ENCODE peak calls at places on chromosome 6, in eight cellular contexts. N is OCI-LY7; Q is heart right ventricle; R is IMR-90; D is CD4-positive, alpha-beta T cell; B is CD8-positive, alpha-beta T cell; F is psoas muscle; L is breast epithelium. G is an unnamed sample.

GRCh38 chr6:129498950-129499870 is 210.8 kb downstream of the ARHGAP18 start:
- DNase-seq in N (peak; percentile 52), Q (no peak), R (peak; percentile 61), D (no peak), B (no peak), F (no peak), L (no peak), G (no peak)

GRCh38 chr6:107443066-107443903 is 16.1 kb downstream of the PDSS2 start:
- DNase-seq in N (no peak), Q (no peak), R (peak; percentile 51), D (no peak), B (no peak), F (no peak), L (no peak), G (no peak)

GRCh38 chr6:152313542-152314482 is 323.4 kb downstream of the SYNE1 start:
- DNase-seq in N (no peak), Q (no peak), R (peak; percentile 85), D (no peak), B (no peak), F (no peak), L (no peak), G (no peak)

GRCh38 chr6:80872194-80872950 is 765.9 kb downstream of the BCKDHB start:
- DNase-seq in N (no peak), Q (peak; percentile 22), R (no peak), D (no peak), B (no peak), F (peak; percentile 52), L (no peak), G (no peak)

GRCh38 chr6:73942581-73942980 is 246.6 kb downstream of the CD109 start:
- DNase-seq in N (no peak), Q (no peak), R (peak; percentile 79), D (no peak), B (no peak), F (no peak), L (no peak), G (no peak)

GRCh38 chr6:33988121-33989015 is 157.5 kb downstream of the GRM4 start:
- DNase-seq in N (no peak), Q (no peak), R (no peak), D (no peak), B (no peak), F (no peak), L (peak; percentile 82), G (no peak)

GRCh38 chr6:134525190-134525868 is 207.4 kb upstream of the SGK1 start:
- DNase-seq in N (no peak), Q (no peak), R (no peak), D (no peak), B (no peak), F (no peak), L (no peak), G (no peak)

GRCh38 chr6:31122803-31123706 is 2.8 kb upstream of the CDSN start:
- DNase-seq in N (no peak), Q (peak; percentile 81), R (peak; percentile 76), D (no peak), B (no peak), F (peak; percentile 89), L (peak; percentile 89), G (no peak)

GRCh38 chr6:153231048-153231635 is 100.1 kb upstream of the RGS17 start:
- DNase-seq in N (peak; percentile 15), Q (peak; percentile 38), R (peak; percentile 12), D (no peak), B (no peak), F (peak; percentile 49), L (no peak), G (no peak)

GRCh38 chr6:155710704-155711103 is 255.1 kb upstream of the NOX3 start:
- DNase-seq in N (no peak), Q (no peak), R (no peak), D (no peak), B (no peak), F (no peak), L (no peak), G (no peak)

GRCh38 chr6:151695181-151695580 is 112.3 kb upstream of the ESR1 start:
- DNase-seq in N (no peak), Q (no peak), R (no peak), D (no peak), B (no peak), F (no peak), L (no peak), G (no peak)

GRCh38 chr6:89368107-89368506 is 15.6 kb upstream of the UBE2J1 start:
- DNase-seq in N (peak; percentile 77), Q (peak; percentile 59), R (peak; percentile 45), D (peak; percentile 44), B (peak; percentile 59), F (peak; percentile 68), L (no peak), G (peak; percentile 20)

GRCh38 chr6:12419626-12420272 is 129.6 kb downstream of the EDN1 start:
- DNase-seq in N (no peak), Q (no peak), R (peak; percentile 20), D (no peak), B (no peak), F (no peak), L (no peak), G (no peak)

GRCh38 chr6:127514396-127515227 is 4.5 kb downstream of the MTCL3 start:
- DNase-seq in N (no peak), Q (peak; percentile 42), R (peak; percentile 48), D (peak; percentile 14), B (peak; percentile 49), F (peak; percentile 54), L (no peak), G (peak; percentile 22)

GRCh38 chr6:337782-338464 is 45.6 kb downstream of the DUSP22 start:
- DNase-seq in N (no peak), Q (no peak), R (peak; percentile 25), D (no peak), B (peak; percentile 55), F (no peak), L (no peak), G (no peak)

GRCh38 chr6:123333000-123333756 is 303.6 kb downstream of the TRDN start:
- DNase-seq in N (no peak), Q (no peak), R (no peak), D (no peak), B (no peak), F (no peak), L (no peak), G (no peak)

GRCh38 chr6:162497371-162497770 is 230.2 kb downstream of the PRKN start:
- DNase-seq in N (no peak), Q (no peak), R (no peak), D (no peak), B (no peak), F (no peak), L (no peak), G (no peak)

GRCh38 chr6:165515963-165516624 is 146.9 kb downstream of the PDE10A start:
- DNase-seq in N (no peak), Q (no peak), R (peak; percentile 78), D (no peak), B (no peak), F (no peak), L (no peak), G (no peak)

GRCh38 chr6:108874470-108875160 is 26.4 kb downstream of the ARMC2 start:
- DNase-seq in N (no peak), Q (no peak), R (peak; percentile 46), D (no peak), B (peak; percentile 27), F (no peak), L (no peak), G (no peak)

GRCh38 chr6:37072526-37072925 is 67.1 kb downstream of the FGD2 start:
- DNase-seq in N (no peak), Q (no peak), R (no peak), D (no peak), B (no peak), F (peak; percentile 7), L (no peak), G (no peak)

GRCh38 chr6:112571486-112571885 is 224.4 kb downstream of the RFPL4B start:
- DNase-seq in N (no peak), Q (peak; percentile 19), R (peak; percentile 72), D (no peak), B (no peak), F (no peak), L (no peak), G (no peak)

DNA sequence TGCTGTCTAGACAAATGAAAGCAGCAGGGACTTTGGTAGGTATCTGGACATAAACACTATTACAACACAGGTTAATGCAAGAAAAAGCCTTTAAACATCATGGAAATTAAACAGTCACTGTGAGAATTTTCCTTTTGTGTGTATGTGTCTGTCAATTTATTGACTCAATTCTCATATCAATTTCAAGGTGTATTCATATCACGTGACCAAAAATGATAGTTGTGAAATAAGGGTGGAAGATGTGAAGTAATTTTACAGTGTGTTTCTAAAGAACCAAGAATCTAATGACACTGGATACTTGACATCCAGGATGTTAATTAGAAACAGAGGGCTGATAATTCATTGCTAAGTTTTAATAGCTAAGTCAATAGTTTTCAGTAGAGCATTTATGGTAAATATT is 244.0 kb downstream of the TMEM242 start:
- DNase-seq in N (no peak), Q (no peak), R (no peak), D (no peak), B (no peak), F (no peak), L (no peak), G (no peak)
- H3K9me3 ChIP-seq in N (no peaks in the 10 kb centered on the region), Q (no peaks in the 10 kb centered on the region), R (no peaks in the 10 kb centered on the region), D (no peaks in the 10 kb centered on the region), B (no peaks in the 10 kb centered on the region), F (no peaks in the 10 kb centered on the region), L (no peaks in the 10 kb centered on the region), G (no peaks in the 10 kb centered on the region)

DNA sequence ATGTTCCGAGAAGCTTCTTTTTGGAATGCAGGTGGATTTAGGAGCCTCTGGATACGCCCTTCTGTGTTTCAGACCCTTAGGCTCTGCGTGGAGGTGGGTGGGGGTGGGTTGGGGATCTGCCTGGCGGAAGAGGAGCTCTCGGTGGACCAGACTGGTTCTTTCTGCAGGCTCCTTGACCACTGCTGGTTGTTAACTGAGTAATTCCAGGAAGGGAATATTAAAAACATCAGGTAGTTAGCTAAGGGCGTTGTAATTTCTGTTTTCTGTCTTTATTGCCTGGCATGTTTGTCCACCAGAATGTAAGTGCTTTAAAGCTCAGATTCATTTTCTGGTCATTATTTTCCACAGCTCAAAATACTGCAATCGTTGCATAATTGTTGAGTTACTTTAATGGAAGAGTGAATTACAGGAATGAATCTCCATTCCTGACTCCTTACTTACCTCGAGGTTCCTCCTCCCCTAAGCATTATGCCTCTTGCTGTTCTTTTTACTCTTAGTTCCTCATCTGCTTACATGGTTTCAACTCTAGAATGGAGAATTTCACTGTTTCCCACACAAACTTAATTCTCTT is 5.8 kb downstream of the CDYL start:
- DNase-seq in N (no peak), Q (no peak), R (no peak), D (no peak), B (no peak), F (no peak), L (no peak), G (no peak)
- H3K9me3 ChIP-seq in N (no peaks in the 10 kb centered on the region), Q (peaks cover 4% of the 10 kb centered on the region), R (peaks cover 2% of the 10 kb centered on the region), D (peaks cover 4% of the 10 kb centered on the region), B (no peaks in the 10 kb centered on the region), F (no peaks in the 10 kb centered on the region), L (peaks cover 8% of the 10 kb centered on the region), G (no peaks in the 10 kb centered on the region)

DNA sequence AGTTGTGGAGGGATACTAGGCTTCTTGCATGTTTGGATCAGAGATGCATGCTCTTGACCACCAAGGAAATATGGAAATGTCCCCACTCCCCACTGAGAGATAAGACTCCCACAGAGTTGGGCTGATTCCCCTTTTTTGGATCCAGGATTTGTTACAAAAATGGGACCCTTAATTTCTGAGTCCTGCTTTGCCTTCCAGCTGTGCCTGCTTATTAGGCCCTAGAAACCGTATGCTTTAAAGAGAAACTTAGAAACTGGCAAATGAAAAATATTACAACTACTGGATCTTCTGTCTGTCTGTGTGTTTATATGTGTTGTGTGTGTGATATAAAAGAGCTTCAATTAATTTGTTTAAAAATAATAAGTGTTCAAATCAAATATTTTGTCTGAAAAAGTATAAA is 817.6 kb upstream of the CITED2 start:
- DNase-seq in N (no peak), Q (no peak), R (no peak), D (no peak), B (no peak), F (no peak), L (no peak), G (no peak)
- H3K9me3 ChIP-seq in N (no peaks in the 10 kb centered on the region), Q (peaks cover 30% of the 10 kb centered on the region), R (peaks cover 10% of the 10 kb centered on the region), D (peaks cover 10% of the 10 kb centered on the region), B (no peaks in the 10 kb centered on the region), F (peaks cover 6% of the 10 kb centered on the region), L (peaks cover 48% of the 10 kb centered on the region), G (peaks cover 6% of the 10 kb centered on the region)

GRCh38 chr6:4872841-4873240 is 96.6 kb downstream of the CDYL start:
- DNase-seq in N (no peak), Q (no peak), R (peak; percentile 68), D (no peak), B (no peak), F (no peak), L (no peak), G (no peak)
- H3K9me3 ChIP-seq in N (peaks cover 7% of the 10 kb centered on the region), Q (peaks cover 9% of the 10 kb centered on the region), R (no peaks in the 10 kb centered on the region), D (no peaks in the 10 kb centered on the region), B (no peaks in the 10 kb centered on the region), F (peaks cover 3% of the 10 kb centered on the region), L (peaks cover 4% of the 10 kb centered on the region), G (no peaks in the 10 kb centered on the region)

G was measured in T-helper 17 cell.